ENCODE peak calls at places on chromosomes 3 and 15, in eight cellular contexts. O is right lobe of liver, T is fibroblast of lung, Z is Calu3, B is hepatocyte, K is endothelial cell, U is mesothelial cell of epicardium, C is choroid plexus epithelial cell. X is an unnamed sample.
A peak's percentile ranks its signal among the peaks of the same experiment; 100 is the strongest.

GRCh38 chr15:52397118-52397517 is 101.5 kb upstream of the MYO5C start:
- DNase-seq in O (no peak), T (no peak), Z (no peak), B (no peak), K (no peak), U (no peak), C (no peak), X (no peak)

GRCh38 chr3:150379469-150379868 is 28.6 kb upstream of the TSC22D2 start:
- DNase-seq in O (no peak), T (no peak), Z (no peak), B (no peak), K (no peak), U (no peak), C (no peak), X (no peak)

GRCh38 chr3:35651456-35651855 is 12.1 kb downstream of the ARPP21 start:
- DNase-seq in O (no peak), T (no peak), Z (no peak), B (no peak), K (no peak), U (no peak), C (peak; percentile 46), X (no peak)

GRCh38 chr3:16609927-16610580 is 4.8 kb upstream of the DAZL start:
- DNase-seq in O (no peak), T (no peak), Z (no peak), B (no peak), K (no peak), U (no peak), C (no peak), X (no peak)

GRCh38 chr15:101003076-101003475 is 83.9 kb downstream of the LRRK1 start:
- DNase-seq in O (no peak), T (no peak), Z (no peak), B (no peak), K (no peak), U (no peak), C (no peak), X (no peak)

GRCh38 chr3:128424508-128425069 is 42.1 kb downstream of the DNAJB8 start:
- DNase-seq in O (no peak), T (peak; percentile 71), Z (no peak), B (no peak), K (no peak), U (no peak), C (no peak), X (no peak)

GRCh38 chr15:52337198-52337853 is 41.7 kb upstream of the MYO5C start:
- DNase-seq in O (no peak), T (peak; percentile 44), Z (no peak), B (no peak), K (no peak), U (no peak), C (peak; percentile 79), X (no peak)

GRCh38 chr3:120418446-120418845 is 32.3 kb downstream of the FSTL1 start:
- DNase-seq in O (no peak), T (no peak), Z (no peak), B (no peak), K (no peak), U (no peak), C (no peak), X (no peak)

GRCh38 chr3:128252083-128252482 is 98.8 kb downstream of the EEFSEC start:
- DNase-seq in O (no peak), T (no peak), Z (no peak), B (no peak), K (no peak), U (no peak), C (no peak), X (no peak)

GRCh38 chr3:101243285-101244211 is 76.8 kb downstream of the IMPG2 start:
- DNase-seq in O (no peak), T (no peak), Z (no peak), B (no peak), K (no peak), U (no peak), C (no peak), X (no peak)

GRCh38 chr3:38560996-38561717 is 65.0 kb downstream of the EXOG start:
- DNase-seq in O (no peak), T (no peak), Z (no peak), B (no peak), K (no peak), U (no peak), C (no peak), X (no peak)

GRCh38 chr15:86624261-86625036 is 544.8 kb downstream of the AGBL1 start:
- DNase-seq in O (no peak), T (peak; percentile 85), Z (peak; percentile 78), B (peak; percentile 86), K (peak; percentile 71), U (no peak), C (peak; percentile 30), X (peak; percentile 19)

GRCh38 chr3:16060358-16060852 is 114.1 kb upstream of the GALNT15 start:
- DNase-seq in O (peak; percentile 60), T (peak; percentile 100), Z (peak; percentile 60), B (peak; percentile 75), K (peak; percentile 8), U (no peak), C (peak; percentile 100), X (no peak)

DNA sequence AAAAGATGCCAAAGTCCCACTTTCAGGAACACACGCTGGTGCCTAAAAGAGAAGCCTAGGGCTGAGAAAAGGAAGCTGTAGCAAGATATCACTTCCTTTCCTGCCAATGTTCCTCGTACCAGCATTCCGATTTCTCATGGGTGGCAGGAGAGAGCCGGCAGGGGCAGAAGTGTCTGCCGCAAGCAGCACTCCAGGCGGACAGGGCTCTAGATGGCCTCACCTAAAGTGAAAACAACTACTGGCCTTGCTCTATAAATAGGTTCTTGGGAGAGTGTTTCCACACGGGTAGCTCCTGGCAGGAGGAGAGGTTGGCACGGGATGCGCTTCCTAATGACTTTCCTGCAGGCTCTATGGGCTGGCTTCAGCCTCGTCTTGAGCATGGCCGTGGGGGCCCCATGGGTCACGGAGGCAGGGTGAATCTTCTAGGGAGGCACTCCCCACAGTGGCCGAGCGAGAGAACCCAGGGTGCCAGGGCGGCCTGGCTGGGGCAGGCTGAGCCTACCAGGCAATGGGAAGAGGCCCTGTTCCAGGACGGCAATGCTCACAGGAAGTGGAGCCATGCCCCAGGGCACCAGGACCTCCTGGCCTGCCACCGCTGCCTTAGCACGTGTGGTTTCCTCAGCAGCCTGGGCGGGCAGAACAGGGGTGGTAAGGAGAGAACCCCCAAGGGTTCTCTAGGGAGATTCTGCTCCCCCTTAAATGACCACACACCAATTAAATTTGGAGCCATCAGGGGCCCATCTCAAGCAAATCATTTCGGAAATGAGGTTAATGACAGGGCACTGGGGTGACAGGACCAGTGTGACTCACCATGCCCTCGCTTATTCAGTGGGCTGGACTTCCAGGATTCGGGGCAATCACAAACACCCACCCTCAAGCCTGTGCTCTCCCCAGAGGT is 14.6 kb upstream of the DUSP7 start:
- DNase-seq in O (no peak), T (no peak), Z (no peak), B (no peak), K (no peak), U (no peak), C (no peak), X (no peak)
- TF ChIP-seq CTCF in O (no peak), T (no peak), Z (no peak), B (no peak), K (no peak), U (no peak), C (no peak), X (no peak)

DNA sequence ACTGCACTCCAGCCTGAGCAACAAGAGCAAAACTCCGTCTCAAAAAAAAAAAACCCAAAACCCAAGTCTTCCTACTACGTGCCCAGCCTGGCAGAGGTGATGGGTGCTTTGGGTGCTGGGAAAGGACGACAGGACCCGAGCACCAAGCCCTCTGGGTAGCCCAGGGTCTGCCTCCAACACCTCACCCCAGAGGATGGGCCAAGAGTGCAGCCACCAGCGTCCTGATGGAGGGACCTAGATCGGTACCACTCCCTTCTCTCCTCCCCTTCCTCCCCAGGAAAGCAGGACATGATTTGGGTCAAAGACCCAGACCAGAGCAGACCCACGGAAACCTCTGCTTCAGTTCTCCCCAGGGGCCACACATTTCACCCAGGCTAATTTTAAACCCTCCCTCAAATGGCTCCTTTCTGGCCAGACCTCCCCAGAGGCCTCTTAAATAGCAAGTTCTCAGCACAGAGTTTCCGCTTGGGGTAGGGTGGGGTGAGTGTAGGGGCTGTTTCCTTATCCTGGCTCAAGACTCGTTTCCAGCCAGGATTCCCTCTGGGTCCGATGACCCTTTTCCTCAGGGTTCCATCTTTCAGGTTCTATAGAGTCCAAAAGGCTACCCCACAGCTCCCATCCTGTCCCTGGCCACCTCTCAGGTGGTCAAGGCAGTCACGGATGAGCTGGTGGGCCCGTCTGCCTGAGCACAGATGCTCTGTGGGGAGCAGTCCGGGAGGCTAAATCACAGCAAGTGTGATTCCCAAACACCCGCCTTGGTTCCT is 20.5 kb downstream of the RBPMS2 start:
- DNase-seq in O (no peak), T (no peak), Z (no peak), B (no peak), K (no peak), U (no peak), C (no peak), X (no peak)
- TF ChIP-seq CTCF in O (no peak), T (no peak), Z (no peak), B (no peak), K (no peak), U (no peak), C (no peak), X (no peak)

GRCh38 chr3:134312873-134313838 is 61.1 kb downstream of the AMOTL2 start:
- DNase-seq in O (peak; percentile 87), T (peak; percentile 82), Z (peak; percentile 91), B (peak; percentile 81), K (peak; percentile 75), U (peak; percentile 73), C (peak; percentile 87), X (peak; percentile 65)
- TF ChIP-seq CTCF in O (peak; percentile 41), T (peak; percentile 27), Z (peak; percentile 79), B (peak; percentile 62), K (peak; percentile 50), U (peak; percentile 32), C (peak; percentile 50), X (peak; percentile 62)

DNA sequence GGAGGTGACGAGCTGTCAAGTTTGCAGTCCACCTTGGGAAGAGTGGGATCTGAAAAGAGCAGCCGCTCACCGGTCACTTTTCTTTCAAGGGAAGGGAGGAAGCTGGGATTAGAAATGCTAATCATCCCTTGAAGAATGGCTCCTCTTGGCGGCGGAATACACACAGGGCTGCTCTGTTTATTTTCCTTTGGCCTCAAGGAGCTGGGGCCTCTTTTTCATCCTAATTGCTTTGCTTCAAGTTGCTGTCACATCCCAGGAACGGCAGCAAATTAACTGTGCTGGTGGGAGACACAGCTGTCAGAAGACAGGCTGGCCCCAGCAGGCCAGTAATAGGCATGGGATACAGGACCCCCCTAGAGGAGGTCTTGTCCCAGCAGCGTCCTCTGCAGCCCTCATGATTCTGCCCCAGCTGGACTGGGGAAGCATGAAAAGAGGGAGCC is 6.7 kb downstream of the KBTBD13 start:
- DNase-seq in O (no peak), T (peak; percentile 86), Z (no peak), B (no peak), K (no peak), U (no peak), C (peak; percentile 72), X (no peak)
- TF ChIP-seq CTCF in O (no peak), T (peak; percentile 77), Z (no peak), B (peak; percentile 52), K (no peak), U (no peak), C (peak; percentile 74), X (peak; percentile 16)

X was measured in progenitor cell of endocrine pancreas.